ENCODE peak calls at places on chromosomes 6 and 20, in seven cellular contexts. N is psoas muscle; Q is NCI-H2171; X is stimulated activated naive CD8-positive, alpha-beta T cell treated with anti-CD3 and anti-CD28 coated beads, Interleukin-15, Interleukin-2, amounts not matched to agents 100 U/mL and 50 U/mL, for 24 hours; Z is mesendoderm; M is pulmonary artery endothelial cell; P is stimulated activated CD4-positive, alpha-beta T cell treated with anti-CD3 and anti-CD28 coated beads, Interleukin-12 subunit alpha, Interleukin-12 subunit beta, amount 100 ng/mL, for 48 hours. C is an unnamed sample.
A peak's percentile ranks its signal among the peaks of the same experiment; 100 is the strongest.

GRCh38 chr20:1304711-1305515 is 24.0 kb downstream of the SDCBP2 start:
- DNase-seq in N (no peak), Q (no peak), X (no peak), Z (no peak), M (no peak), P (no peak), C (no peak)

GRCh38 chr20:25197173-25197869 is 1.8 kb downstream of the ENTPD6 start:
- DNase-seq in N (no peak), Q (no peak), X (no peak), Z (peak; percentile 18), M (no peak), P (no peak), C (no peak)

GRCh38 chr6:138848461-138848860 is 52.6 kb downstream of the ECT2L start:
- DNase-seq in N (no peak), Q (no peak), X (no peak), Z (no peak), M (no peak), P (no peak), C (no peak)

GRCh38 chr6:135819665-135820064 is 31.8 kb upstream of the PDE7B start:
- DNase-seq in N (no peak), Q (no peak), X (no peak), Z (no peak), M (no peak), P (no peak), C (no peak)

GRCh38 chr20:33490934-33491656 is 1.2 kb downstream of the CBFA2T2 start:
- DNase-seq in N (no peak), Q (no peak), X (no peak), Z (no peak), M (no peak), P (no peak), C (no peak)

GRCh38 chr6:1208876-1209275 is 103.0 kb upstream of the FOXQ1 start:
- DNase-seq in N (no peak), Q (no peak), X (no peak), Z (no peak), M (no peak), P (no peak), C (no peak)

GRCh38 chr6:92777146-92777740 is 642.1 kb downstream of the EPHA7 start:
- DNase-seq in N (no peak), Q (peak; percentile 20), X (no peak), Z (peak; percentile 65), M (no peak), P (no peak), C (no peak)

GRCh38 chr20:62569615-62570014 is 72.7 kb upstream of the SLCO4A1 start:
- DNase-seq in N (no peak), Q (no peak), X (no peak), Z (no peak), M (no peak), P (no peak), C (no peak)

GRCh38 chr6:30124391-30124790 is 11.5 kb upstream of the TRIM31 start:
- DNase-seq in N (no peak), Q (no peak), X (no peak), Z (no peak), M (no peak), P (no peak), C (no peak)

GRCh38 chr20:62413896-62414481 is 6.9 kb upstream of the CABLES2 start:
- DNase-seq in N (no peak), Q (no peak), X (no peak), Z (no peak), M (no peak), P (no peak), C (no peak)

GRCh38 chr20:325889-326644 is 715 bp downstream of the SOX12 start:
- DNase-seq in N (peak; percentile 65), Q (peak; percentile 60), X (peak; percentile 65), Z (peak; percentile 84), M (no peak), P (no peak), C (peak; percentile 73)

GRCh38 chr6:7252390-7252789 is 60.6 kb downstream of the SSR1 start:
- DNase-seq in N (no peak), Q (no peak), X (no peak), Z (no peak), M (no peak), P (no peak), C (no peak)

GRCh38 chr6:11921017-11921438 is 91.1 kb upstream of the HIVEP1 start:
- DNase-seq in N (peak; percentile 63), Q (no peak), X (no peak), Z (peak; percentile 86), M (peak; percentile 17), P (no peak), C (peak; percentile 83)

GRCh38 chr20:25048519-25048952 is 9.4 kb downstream of the ACSS1 start:
- DNase-seq in N (no peak), Q (no peak), X (no peak), Z (no peak), M (no peak), P (no peak), C (no peak)

GRCh38 chr6:142301421-142302391 is at the start of gene ADGRG6:
- DNase-seq in N (peak; percentile 18), Q (peak; percentile 25), X (peak; percentile 72), Z (peak; percentile 77), M (no peak), P (peak; percentile 30), C (no peak)

C was measured in right atrium auricular region.